ENCODE peak calls at places on chromosome 14, in eight cellular contexts. One of them, this sample, is unnamed.

GRCh38 chr14:102833341-102833740 is 56.1 kb downstream of the TRAF3 start:
- DNase-seq in stimulated activated CD8-positive, alpha-beta memory T cell treated with anti-CD3 and anti-CD28 coated beads, Interleukin-4, amount 100 ng/mL, for 24 hours: no peak
- DNase-seq in NCI-H510A treated with DMSO at 0.1 percent for 48 hours: no peak
- DNase-seq in foreskin fibroblast: no peak
- DNase-seq in heart right ventricle: no peak
- DNase-seq in HCT116: no peak
- DNase-seq in LHCN-M2: no peak
- DNase-seq in stimulated activated CD4-positive, alpha-beta T cell treated with anti-CD3 and anti-CD28 coated beads, Interleukin-12 subunit alpha, Interleukin-12 subunit beta, amount 100 ng/mL, for 4 hours: no peak
- DNase-seq in this sample: no peak

GRCh38 chr14:92927396-92928257 is 4.7 kb downstream of the CHGA start:
- DNase-seq in stimulated activated CD8-positive, alpha-beta memory T cell treated with anti-CD3 and anti-CD28 coated beads, Interleukin-4, amount 100 ng/mL, for 24 hours: no peak
- DNase-seq in NCI-H510A treated with DMSO at 0.1 percent for 48 hours: no peak
- DNase-seq in foreskin fibroblast: no peak
- DNase-seq in heart right ventricle: no peak
- DNase-seq in HCT116: no peak
- DNase-seq in LHCN-M2: no peak
- DNase-seq in stimulated activated CD4-positive, alpha-beta T cell treated with anti-CD3 and anti-CD28 coated beads, Interleukin-12 subunit alpha, Interleukin-12 subunit beta, amount 100 ng/mL, for 4 hours: no peak
- DNase-seq in this sample: no peak

GRCh38 chr14:104598461-104599273 is 5.9 kb downstream of the TMEM179 start:
- DNase-seq in stimulated activated CD8-positive, alpha-beta memory T cell treated with anti-CD3 and anti-CD28 coated beads, Interleukin-4, amount 100 ng/mL, for 24 hours: no peak
- DNase-seq in NCI-H510A treated with DMSO at 0.1 percent for 48 hours: no peak
- DNase-seq in foreskin fibroblast: no peak
- DNase-seq in heart right ventricle: peak
- DNase-seq in HCT116: no peak
- DNase-seq in LHCN-M2: peak
- DNase-seq in stimulated activated CD4-positive, alpha-beta T cell treated with anti-CD3 and anti-CD28 coated beads, Interleukin-12 subunit alpha, Interleukin-12 subunit beta, amount 100 ng/mL, for 4 hours: no peak
- DNase-seq in this sample: no peak

GRCh38 chr14:91749857-91750256 is 18.0 kb upstream of the CATSPERB start:
- DNase-seq in stimulated activated CD8-positive, alpha-beta memory T cell treated with anti-CD3 and anti-CD28 coated beads, Interleukin-4, amount 100 ng/mL, for 24 hours: no peak
- DNase-seq in NCI-H510A treated with DMSO at 0.1 percent for 48 hours: no peak
- DNase-seq in foreskin fibroblast: no peak
- DNase-seq in heart right ventricle: no peak
- DNase-seq in HCT116: no peak
- DNase-seq in LHCN-M2: no peak
- DNase-seq in stimulated activated CD4-positive, alpha-beta T cell treated with anti-CD3 and anti-CD28 coated beads, Interleukin-12 subunit alpha, Interleukin-12 subunit beta, amount 100 ng/mL, for 4 hours: no peak
- DNase-seq in this sample: no peak

GRCh38 chr14:104937161-104937560 is 12.5 kb downstream of the PLD4 start:
- DNase-seq in stimulated activated CD8-positive, alpha-beta memory T cell treated with anti-CD3 and anti-CD28 coated beads, Interleukin-4, amount 100 ng/mL, for 24 hours: no peak
- DNase-seq in NCI-H510A treated with DMSO at 0.1 percent for 48 hours: no peak
- DNase-seq in foreskin fibroblast: no peak
- DNase-seq in heart right ventricle: no peak
- DNase-seq in HCT116: no peak
- DNase-seq in LHCN-M2: no peak
- DNase-seq in stimulated activated CD4-positive, alpha-beta T cell treated with anti-CD3 and anti-CD28 coated beads, Interleukin-12 subunit alpha, Interleukin-12 subunit beta, amount 100 ng/mL, for 4 hours: no peak
- DNase-seq in this sample: no peak

GRCh38 chr14:50943261-50943942 is 881 bp downstream of the PYGL start:
- DNase-seq in stimulated activated CD8-positive, alpha-beta memory T cell treated with anti-CD3 and anti-CD28 coated beads, Interleukin-4, amount 100 ng/mL, for 24 hours: no peak
- DNase-seq in NCI-H510A treated with DMSO at 0.1 percent for 48 hours: peak
- DNase-seq in foreskin fibroblast: no peak
- DNase-seq in heart right ventricle: peak
- DNase-seq in HCT116: peak
- DNase-seq in LHCN-M2: peak
- DNase-seq in stimulated activated CD4-positive, alpha-beta T cell treated with anti-CD3 and anti-CD28 coated beads, Interleukin-12 subunit alpha, Interleukin-12 subunit beta, amount 100 ng/mL, for 4 hours: no peak
- DNase-seq in this sample: no peak

GRCh38 chr14:102220031-102220430 is 80.3 kb downstream of the WDR20 start:
- DNase-seq in stimulated activated CD8-positive, alpha-beta memory T cell treated with anti-CD3 and anti-CD28 coated beads, Interleukin-4, amount 100 ng/mL, for 24 hours: no peak
- DNase-seq in NCI-H510A treated with DMSO at 0.1 percent for 48 hours: no peak
- DNase-seq in foreskin fibroblast: no peak
- DNase-seq in heart right ventricle: no peak
- DNase-seq in HCT116: no peak
- DNase-seq in LHCN-M2: no peak
- DNase-seq in stimulated activated CD4-positive, alpha-beta T cell treated with anti-CD3 and anti-CD28 coated beads, Interleukin-12 subunit alpha, Interleukin-12 subunit beta, amount 100 ng/mL, for 4 hours: no peak
- DNase-seq in this sample: no peak

GRCh38 chr14:64569108-64570045 is 19.6 kb downstream of the PPP1R36 start:
- DNase-seq in stimulated activated CD8-positive, alpha-beta memory T cell treated with anti-CD3 and anti-CD28 coated beads, Interleukin-4, amount 100 ng/mL, for 24 hours: no peak
- DNase-seq in NCI-H510A treated with DMSO at 0.1 percent for 48 hours: no peak
- DNase-seq in foreskin fibroblast: peak
- DNase-seq in heart right ventricle: peak
- DNase-seq in HCT116: peak
- DNase-seq in LHCN-M2: peak
- DNase-seq in stimulated activated CD4-positive, alpha-beta T cell treated with anti-CD3 and anti-CD28 coated beads, Interleukin-12 subunit alpha, Interleukin-12 subunit beta, amount 100 ng/mL, for 4 hours: no peak
- DNase-seq in this sample: no peak

GRCh38 chr14:51653096-51653814 is 1.5 kb downstream of the FRMD6 start:
- DNase-seq in stimulated activated CD8-positive, alpha-beta memory T cell treated with anti-CD3 and anti-CD28 coated beads, Interleukin-4, amount 100 ng/mL, for 24 hours: no peak
- DNase-seq in NCI-H510A treated with DMSO at 0.1 percent for 48 hours: no peak
- DNase-seq in foreskin fibroblast: peak
- DNase-seq in heart right ventricle: peak
- DNase-seq in HCT116: no peak
- DNase-seq in LHCN-M2: peak
- DNase-seq in stimulated activated CD4-positive, alpha-beta T cell treated with anti-CD3 and anti-CD28 coated beads, Interleukin-12 subunit alpha, Interleukin-12 subunit beta, amount 100 ng/mL, for 4 hours: no peak
- DNase-seq in this sample: peak

GRCh38 chr14:33009673-33010072 is 71.0 kb downstream of the NPAS3 start:
- DNase-seq in stimulated activated CD8-positive, alpha-beta memory T cell treated with anti-CD3 and anti-CD28 coated beads, Interleukin-4, amount 100 ng/mL, for 24 hours: no peak
- DNase-seq in NCI-H510A treated with DMSO at 0.1 percent for 48 hours: no peak
- DNase-seq in foreskin fibroblast: no peak
- DNase-seq in heart right ventricle: no peak
- DNase-seq in HCT116: no peak
- DNase-seq in LHCN-M2: no peak
- DNase-seq in stimulated activated CD4-positive, alpha-beta T cell treated with anti-CD3 and anti-CD28 coated beads, Interleukin-12 subunit alpha, Interleukin-12 subunit beta, amount 100 ng/mL, for 4 hours: no peak
- DNase-seq in this sample: no peak

GRCh38 chr14:79483472-79483871 is 727.8 kb downstream of the DIO2 start:
- DNase-seq in stimulated activated CD8-positive, alpha-beta memory T cell treated with anti-CD3 and anti-CD28 coated beads, Interleukin-4, amount 100 ng/mL, for 24 hours: no peak
- DNase-seq in NCI-H510A treated with DMSO at 0.1 percent for 48 hours: no peak
- DNase-seq in foreskin fibroblast: peak
- DNase-seq in heart right ventricle: no peak
- DNase-seq in HCT116: no peak
- DNase-seq in LHCN-M2: peak
- DNase-seq in stimulated activated CD4-positive, alpha-beta T cell treated with anti-CD3 and anti-CD28 coated beads, Interleukin-12 subunit alpha, Interleukin-12 subunit beta, amount 100 ng/mL, for 4 hours: no peak
- DNase-seq in this sample: no peak

GRCh38 chr14:80390911-80391310 is 179.6 kb upstream of the DIO2 start:
- DNase-seq in stimulated activated CD8-positive, alpha-beta memory T cell treated with anti-CD3 and anti-CD28 coated beads, Interleukin-4, amount 100 ng/mL, for 24 hours: no peak
- DNase-seq in NCI-H510A treated with DMSO at 0.1 percent for 48 hours: no peak
- DNase-seq in foreskin fibroblast: peak
- DNase-seq in heart right ventricle: no peak
- DNase-seq in HCT116: no peak
- DNase-seq in LHCN-M2: peak
- DNase-seq in stimulated activated CD4-positive, alpha-beta T cell treated with anti-CD3 and anti-CD28 coated beads, Interleukin-12 subunit alpha, Interleukin-12 subunit beta, amount 100 ng/mL, for 4 hours: no peak
- DNase-seq in this sample: no peak

GRCh38 chr14:101463566-101464171 is 97.6 kb upstream of the DIO3 start:
- DNase-seq in stimulated activated CD8-positive, alpha-beta memory T cell treated with anti-CD3 and anti-CD28 coated beads, Interleukin-4, amount 100 ng/mL, for 24 hours: no peak
- DNase-seq in NCI-H510A treated with DMSO at 0.1 percent for 48 hours: no peak
- DNase-seq in foreskin fibroblast: no peak
- DNase-seq in heart right ventricle: no peak
- DNase-seq in HCT116: no peak
- DNase-seq in LHCN-M2: no peak
- DNase-seq in stimulated activated CD4-positive, alpha-beta T cell treated with anti-CD3 and anti-CD28 coated beads, Interleukin-12 subunit alpha, Interleukin-12 subunit beta, amount 100 ng/mL, for 4 hours: no peak
- DNase-seq in this sample: no peak

GRCh38 chr14:24784981-24785380 is 151.0 kb upstream of the GZMB start:
- DNase-seq in stimulated activated CD8-positive, alpha-beta memory T cell treated with anti-CD3 and anti-CD28 coated beads, Interleukin-4, amount 100 ng/mL, for 24 hours: no peak
- DNase-seq in NCI-H510A treated with DMSO at 0.1 percent for 48 hours: peak
- DNase-seq in foreskin fibroblast: no peak
- DNase-seq in heart right ventricle: no peak
- DNase-seq in HCT116: no peak
- DNase-seq in LHCN-M2: no peak
- DNase-seq in stimulated activated CD4-positive, alpha-beta T cell treated with anti-CD3 and anti-CD28 coated beads, Interleukin-12 subunit alpha, Interleukin-12 subunit beta, amount 100 ng/mL, for 4 hours: no peak
- DNase-seq in this sample: no peak

GRCh38 chr14:64807588-64807987 is 72.1 kb downstream of the SPTB start:
- DNase-seq in stimulated activated CD8-positive, alpha-beta memory T cell treated with anti-CD3 and anti-CD28 coated beads, Interleukin-4, amount 100 ng/mL, for 24 hours: no peak
- DNase-seq in NCI-H510A treated with DMSO at 0.1 percent for 48 hours: peak
- DNase-seq in foreskin fibroblast: no peak
- DNase-seq in heart right ventricle: peak
- DNase-seq in HCT116: no peak
- DNase-seq in LHCN-M2: no peak
- DNase-seq in stimulated activated CD4-positive, alpha-beta T cell treated with anti-CD3 and anti-CD28 coated beads, Interleukin-12 subunit alpha, Interleukin-12 subunit beta, amount 100 ng/mL, for 4 hours: no peak
- DNase-seq in this sample: no peak

GRCh38 chr14:60327447-60328331 is 78.7 kb downstream of the PPM1A start:
- DNase-seq in stimulated activated CD8-positive, alpha-beta memory T cell treated with anti-CD3 and anti-CD28 coated beads, Interleukin-4, amount 100 ng/mL, for 24 hours: peak
- DNase-seq in NCI-H510A treated with DMSO at 0.1 percent for 48 hours: peak
- DNase-seq in foreskin fibroblast: no peak
- DNase-seq in heart right ventricle: peak
- DNase-seq in HCT116: no peak
- DNase-seq in LHCN-M2: peak
- DNase-seq in stimulated activated CD4-positive, alpha-beta T cell treated with anti-CD3 and anti-CD28 coated beads, Interleukin-12 subunit alpha, Interleukin-12 subunit beta, amount 100 ng/mL, for 4 hours: peak
- DNase-seq in this sample: peak

GRCh38 chr14:50763386-50764007 is 67.5 kb downstream of the NIN start:
- DNase-seq in stimulated activated CD8-positive, alpha-beta memory T cell treated with anti-CD3 and anti-CD28 coated beads, Interleukin-4, amount 100 ng/mL, for 24 hours: no peak
- DNase-seq in NCI-H510A treated with DMSO at 0.1 percent for 48 hours: no peak
- DNase-seq in foreskin fibroblast: peak
- DNase-seq in heart right ventricle: no peak
- DNase-seq in HCT116: no peak
- DNase-seq in LHCN-M2: peak
- DNase-seq in stimulated activated CD4-positive, alpha-beta T cell treated with anti-CD3 and anti-CD28 coated beads, Interleukin-12 subunit alpha, Interleukin-12 subunit beta, amount 100 ng/mL, for 4 hours: no peak
- DNase-seq in this sample: no peak

GRCh38 chr14:71245659-71246361 is 338.6 kb downstream of the PCNX1 start:
- DNase-seq in stimulated activated CD8-positive, alpha-beta memory T cell treated with anti-CD3 and anti-CD28 coated beads, Interleukin-4, amount 100 ng/mL, for 24 hours: no peak
- DNase-seq in NCI-H510A treated with DMSO at 0.1 percent for 48 hours: no peak
- DNase-seq in foreskin fibroblast: no peak
- DNase-seq in heart right ventricle: no peak
- DNase-seq in HCT116: no peak
- DNase-seq in LHCN-M2: no peak
- DNase-seq in stimulated activated CD4-positive, alpha-beta T cell treated with anti-CD3 and anti-CD28 coated beads, Interleukin-12 subunit alpha, Interleukin-12 subunit beta, amount 100 ng/mL, for 4 hours: no peak
- DNase-seq in this sample: no peak

GRCh38 chr14:31926123-31926522 is 151.0 kb upstream of the ARHGAP5 start:
- DNase-seq in stimulated activated CD8-positive, alpha-beta memory T cell treated with anti-CD3 and anti-CD28 coated beads, Interleukin-4, amount 100 ng/mL, for 24 hours: no peak
- DNase-seq in NCI-H510A treated with DMSO at 0.1 percent for 48 hours: peak
- DNase-seq in foreskin fibroblast: no peak
- DNase-seq in heart right ventricle: no peak
- DNase-seq in HCT116: peak
- DNase-seq in LHCN-M2: peak
- DNase-seq in stimulated activated CD4-positive, alpha-beta T cell treated with anti-CD3 and anti-CD28 coated beads, Interleukin-12 subunit alpha, Interleukin-12 subunit beta, amount 100 ng/mL, for 4 hours: no peak
- DNase-seq in this sample: peak

GRCh38 chr14:94581127-94581999 is at the start of gene SERPINA5:
- DNase-seq in stimulated activated CD8-positive, alpha-beta memory T cell treated with anti-CD3 and anti-CD28 coated beads, Interleukin-4, amount 100 ng/mL, for 24 hours: no peak
- DNase-seq in NCI-H510A treated with DMSO at 0.1 percent for 48 hours: no peak
- DNase-seq in foreskin fibroblast: peak
- DNase-seq in heart right ventricle: peak
- DNase-seq in HCT116: no peak
- DNase-seq in LHCN-M2: peak
- DNase-seq in stimulated activated CD4-positive, alpha-beta T cell treated with anti-CD3 and anti-CD28 coated beads, Interleukin-12 subunit alpha, Interleukin-12 subunit beta, amount 100 ng/mL, for 4 hours: no peak
- DNase-seq in this sample: no peak

This sample was measured in naive thymus-derived CD4-positive, alpha-beta T cell.